ENCODE peak calls at places on chromosomes 13 and 19, in six cellular contexts. E, H, V, P, T and O are unnamed samples.

GRCh38 chr19:19445911-19446361 is 40.5 kb downstream of the GATAD2A start:
- DNase-seq in T (no peak), V (no peak), E (peak; percentile 53), H (no peak), P (no peak), O (no peak)

GRCh38 chr19:50568321-50569022 is at the start of gene LRRC4B:
- DNase-seq in T (no peak), E (no peak), H (peak; percentile 85), V (peak; percentile 60), P (peak; percentile 7), O (no peak)

GRCh38 chr19:3692141-3693029 is 7.9 kb downstream of the PIP5K1C start:
- DNase-seq in H (no peak), V (no peak), P (no peak), E (no peak), T (no peak), O (no peak)

GRCh38 chr13:94063096-94063495 is 416.4 kb downstream of the DCT start:
- DNase-seq in P (peak; percentile 28), T (no peak), V (no peak), H (no peak), E (peak; percentile 72), O (no peak)

GRCh38 chr19:30373593-30373992 is 1.4 kb downstream of the ZNF536 start:
- DNase-seq in T (no peak), V (no peak), E (no peak), H (peak; percentile 91), P (no peak), O (no peak)

GRCh38 chr19:55677572-55678028 is 2.6 kb downstream of the EPN1 start:
- DNase-seq in H (no peak), E (no peak), P (no peak), V (no peak), T (peak; percentile 54), O (no peak)

GRCh38 chr19:920051-920857 is 3.1 kb downstream of the KISS1R start:
- DNase-seq in E (no peak), P (peak; percentile 43), V (peak; percentile 77), T (peak; percentile 67), H (peak; percentile 65), O (no peak)

GRCh38 chr13:94169783-94170513 is 309.5 kb downstream of the DCT start:
- DNase-seq in V (no peak), P (peak; percentile 46), H (peak; percentile 39), T (no peak), E (peak; percentile 50), O (no peak)

GRCh38 chr19:11291415-11291814 is 4.5 kb upstream of the TSPAN16 start:
- DNase-seq in V (no peak), E (no peak), T (no peak), P (no peak), H (no peak), O (no peak)

GRCh38 chr19:30448386-30449130 is 76.4 kb downstream of the ZNF536 start:
- DNase-seq in H (no peak), T (no peak), V (no peak), P (no peak), E (no peak), O (no peak)

GRCh38 chr13:60261432-60262351 is 98.0 kb upstream of the DIAPH3 start:
- DNase-seq in E (no peak), P (no peak), H (peak; percentile 95), T (peak; percentile 45), V (no peak), O (no peak)

GRCh38 chr19:5719274-5719960 is 529 bp downstream of the LONP1 start:
- DNase-seq in V (no peak), H (peak; percentile 42), P (no peak), E (peak; percentile 19), T (no peak), O (peak; percentile 29)

GRCh38 chr13:31595568-31595967 is 143.8 kb upstream of the RXFP2 start:
- DNase-seq in P (peak; percentile 37), V (no peak), T (no peak), E (no peak), H (no peak), O (no peak)

GRCh38 chr19:6678690-6679109 is 8.7 kb upstream of the TNFSF14 start:
- DNase-seq in E (peak; percentile 43), T (no peak), H (no peak), V (no peak), P (no peak), O (peak; percentile 11)

GRCh38 chr19:40567040-40567749 is 9.5 kb upstream of the SHKBP1 start:
- DNase-seq in V (no peak), H (peak; percentile 55), P (no peak), T (no peak), E (peak; percentile 18), O (no peak)

GRCh38 chr19:2288010-2288742 is 6.2 kb upstream of the PEAK3 start:
- DNase-seq in H (no peak), P (no peak), E (no peak), V (no peak), T (no peak), O (no peak)

GRCh38 chr13:63463782-63464610 is 2048.3 kb upstream of the PCDH20 start:
- DNase-seq in P (no peak), H (no peak), E (no peak), T (peak; percentile 16), V (no peak), O (no peak)

GRCh38 chr13:76894401-76895110 is 8.4 kb upstream of the KCTD12 start:
- DNase-seq in P (no peak), H (no peak), V (no peak), T (no peak), E (no peak), O (no peak)

GRCh38 chr13:26253262-26253786 is 605 bp upstream of the CDK8 start:
- DNase-seq in P (no peak), E (no peak), T (no peak), V (no peak), H (no peak), O (no peak)

GRCh38 chr13:26254583-26255102 is 714 bp downstream of the CDK8 start:
- DNase-seq in V (peak; percentile 71), T (peak; percentile 70), E (peak; percentile 51), H (peak; percentile 73), P (peak; percentile 33), O (peak; percentile 13)

GRCh38 chr13:26257049-26257448 is 3.1 kb downstream of the CDK8 start:
- DNase-seq in T (no peak), E (no peak), V (no peak), H (no peak), P (no peak), O (no peak)

GRCh38 chr13:26255717-26256277 is 1.9 kb downstream of the CDK8 start:
- DNase-seq in H (no peak), P (peak; percentile 30), V (peak; percentile 19), E (peak; percentile 9), T (no peak), O (no peak)

DNA sequence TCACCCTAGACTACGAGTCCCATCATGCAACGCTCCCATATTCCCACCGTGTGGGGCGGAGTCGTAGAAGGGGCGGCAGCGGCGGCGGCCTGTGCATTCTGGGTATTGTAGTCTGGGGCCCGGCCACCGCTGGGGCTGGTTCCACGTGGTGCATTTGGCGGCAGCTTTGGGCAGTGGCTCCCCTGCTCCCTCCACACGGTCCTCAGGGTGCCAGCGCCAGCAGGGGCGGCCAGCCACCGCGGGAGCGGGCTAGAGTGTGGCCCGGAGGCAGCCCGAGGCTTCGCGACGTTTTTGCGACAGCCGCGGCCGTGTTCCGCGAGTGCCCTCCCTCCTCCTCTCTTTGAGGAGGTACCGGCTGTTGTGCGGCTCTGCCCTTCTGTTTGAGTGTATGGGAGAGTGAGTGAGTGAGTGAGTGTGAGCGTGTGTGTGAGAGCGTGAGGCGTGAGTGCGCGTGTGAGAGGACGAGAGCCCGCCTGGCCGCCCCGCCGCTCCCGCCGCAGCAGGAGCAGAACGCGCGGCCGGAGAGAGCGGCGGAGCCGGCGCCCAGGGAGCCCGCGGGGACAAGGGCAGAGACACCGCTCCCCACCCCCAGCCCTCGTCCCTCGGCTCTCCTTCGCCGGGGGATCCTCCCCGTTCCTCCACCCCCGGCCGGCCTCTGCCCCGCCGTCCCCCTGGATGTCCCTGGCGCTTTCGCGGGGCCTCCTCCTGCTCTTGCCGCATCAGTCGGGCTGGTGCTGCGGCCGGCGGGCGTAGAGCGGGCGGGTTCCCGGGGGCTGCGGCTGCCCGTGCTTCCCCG is at the start of gene CDK8:
- DNase-seq in P (peak; percentile 94), E (peak; percentile 95), H (peak; percentile 90), V (peak; percentile 91), T (peak; percentile 83), O (peak; percentile 89)
- TF ChIP-seq CTCF in P (no peak), E (no peak), H (no peak), V (no peak), T (no peak), O (no peak)

GRCh38 chr19:12779162-12779993 is 4.0 kb upstream of the HOOK2 start:
- DNase-seq in T (peak; percentile 65), E (peak; percentile 85), V (peak; percentile 82), H (peak; percentile 46), P (peak; percentile 96), O (no peak)
- TF ChIP-seq CTCF in T (no peak), E (no peak), V (no peak), H (peak; percentile 37), P (peak; percentile 0), O (peak; percentile 42)

GRCh38 chr19:38032951-38033350 is 125.9 kb downstream of the SIPA1L3 start:
- DNase-seq in E (peak; percentile 52), V (no peak), H (no peak), T (no peak), P (peak; percentile 63), O (no peak)

GRCh38 chr19:38034153-38034835 is 127.3 kb downstream of the SIPA1L3 start:
- DNase-seq in E (peak; percentile 89), T (no peak), V (no peak), H (no peak), P (no peak), O (no peak)

GRCh38 chr19:38032151-38032550 is 125.1 kb downstream of the SIPA1L3 start:
- DNase-seq in H (peak; percentile 39), P (peak; percentile 73), T (no peak), E (peak; percentile 93), V (no peak), O (no peak)

GRCh38 chr19:38035515-38036495 is 128.8 kb downstream of the SIPA1L3 start:
- DNase-seq in P (peak; percentile 40), E (peak; percentile 79), H (no peak), V (no peak), T (no peak), O (peak; percentile 77)

DNA sequence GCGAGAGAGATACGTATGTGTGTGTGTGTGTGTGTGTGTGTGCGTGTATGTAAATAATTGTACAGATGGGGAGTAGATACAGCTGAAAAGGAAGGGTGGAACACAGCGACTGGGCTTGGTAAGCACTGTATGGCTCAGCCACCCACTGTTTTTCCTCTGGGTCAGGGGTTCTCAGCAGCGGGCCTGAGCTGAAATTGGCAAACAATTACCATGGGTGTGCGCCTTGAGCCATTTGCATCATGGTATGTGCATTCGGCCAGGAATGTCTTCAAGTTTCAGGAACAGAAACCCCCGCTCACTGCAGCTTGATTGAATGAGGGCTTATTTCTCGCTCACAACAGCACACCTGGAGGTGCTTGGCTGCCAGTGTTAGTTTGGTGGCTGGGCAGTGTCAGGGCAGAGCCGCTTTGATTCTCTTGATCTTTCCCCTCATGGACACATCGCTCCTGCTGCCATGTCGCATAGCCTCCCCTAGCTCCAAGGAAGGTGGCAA is 126.7 kb downstream of the SIPA1L3 start:
- DNase-seq in P (no peak), H (peak; percentile 89), T (no peak), E (peak; percentile 82), V (no peak), O (no peak)
- TF ChIP-seq CTCF in P (no peak), H (no peak), T (no peak), E (no peak), V (no peak), O (no peak)

DNA sequence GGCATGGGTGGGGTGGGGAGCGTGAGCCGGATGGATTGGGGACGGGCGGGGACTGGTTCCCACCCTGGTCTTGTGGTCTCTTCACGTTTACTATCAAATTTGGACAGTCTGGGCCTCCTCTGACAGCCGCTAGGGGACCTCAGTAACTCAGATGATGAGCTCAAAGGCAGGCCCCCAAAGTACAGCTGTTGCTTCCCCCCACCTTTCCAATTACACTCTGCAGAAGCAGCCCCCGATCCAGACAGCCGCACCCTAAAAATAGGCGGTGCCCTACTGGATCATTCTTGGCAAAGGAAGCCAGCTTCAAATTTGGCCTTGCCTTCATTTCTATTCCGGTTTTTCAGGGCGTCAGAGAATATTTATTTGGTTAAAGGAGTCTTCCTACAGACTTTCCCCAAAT is 1.9 kb upstream of the FOXO1 start:
- DNase-seq in E (no peak), V (peak; percentile 39), T (no peak), H (peak; percentile 80), P (no peak), O (no peak)
- TF ChIP-seq CTCF in E (peak; percentile 45), V (peak; percentile 33), T (no peak), H (peak; percentile 80), P (peak; percentile 62), O (peak; percentile 6)